ENCODE peak calls at places on chromosomes 16 and 17, in four cellular contexts. N, M, Y and X are unnamed samples.

GRCh38 chr17:74179576-74179975 is 23.9 kb upstream of the RPL38 start:
- DNase-seq in M (no peak), Y (no peak), N (no peak), X (no peak)

GRCh38 chr17:67834634-67835033 is 9.3 kb downstream of the BPTF start:
- DNase-seq in Y (no peak), M (no peak), N (no peak), X (no peak)

GRCh38 chr16:53089434-53090270 is 34.9 kb downstream of the CHD9 start:
- DNase-seq in Y (peak), M (peak), N (peak), X (no peak)

GRCh38 chr16:12758670-12759558 is 44.8 kb downstream of the CPPED1 start:
- DNase-seq in M (no peak), N (no peak), Y (no peak), X (no peak)

GRCh38 chr17:32020943-32021617 is 13.9 kb downstream of the LRRC37B start:
- DNase-seq in M (no peak), Y (no peak), N (no peak), X (no peak)

GRCh38 chr17:5042152-5043022 is 7.2 kb upstream of the SLC52A1 start:
- DNase-seq in N (no peak), Y (no peak), M (no peak), X (no peak)

GRCh38 chr16:58755989-58756649 is 22.0 kb upstream of the GOT2 start:
- DNase-seq in N (peak), Y (peak), M (peak), X (peak)

GRCh38 chr17:21004016-21004930 is 38.5 kb downstream of the USP22 start:
- DNase-seq in M (no peak), N (no peak), Y (no peak), X (no peak)

GRCh38 chr16:21277927-21278706 is at the start of gene CRYM:
- DNase-seq in M (peak), Y (no peak), N (peak), X (no peak)

GRCh38 chr17:10119203-10120112 is 78.9 kb downstream of the GAS7 start:
- DNase-seq in M (peak), Y (no peak), N (peak), X (no peak)

GRCh38 chr16:82281544-82281943 is 111.5 kb upstream of the MPHOSPH6 start:
- DNase-seq in N (no peak), Y (no peak), M (no peak), X (no peak)

GRCh38 chr17:72120878-72121163 is at the start of gene SOX9:
- DNase-seq in M (peak), N (peak), Y (peak), X (peak)

GRCh38 chr17:72118588-72119279 is 2.1 kb upstream of the SOX9 start:
- DNase-seq in Y (peak), N (peak), M (peak), X (peak)

GRCh38 chr17:72121164-72122001 is 563 bp downstream of the SOX9 start:
- DNase-seq in N (peak), M (peak), Y (no peak), X (no peak)

GRCh38 chr17:72119280-72119962 is 1.4 kb upstream of the SOX9 start:
- DNase-seq in Y (no peak), N (peak), M (no peak), X (no peak)

DNA sequence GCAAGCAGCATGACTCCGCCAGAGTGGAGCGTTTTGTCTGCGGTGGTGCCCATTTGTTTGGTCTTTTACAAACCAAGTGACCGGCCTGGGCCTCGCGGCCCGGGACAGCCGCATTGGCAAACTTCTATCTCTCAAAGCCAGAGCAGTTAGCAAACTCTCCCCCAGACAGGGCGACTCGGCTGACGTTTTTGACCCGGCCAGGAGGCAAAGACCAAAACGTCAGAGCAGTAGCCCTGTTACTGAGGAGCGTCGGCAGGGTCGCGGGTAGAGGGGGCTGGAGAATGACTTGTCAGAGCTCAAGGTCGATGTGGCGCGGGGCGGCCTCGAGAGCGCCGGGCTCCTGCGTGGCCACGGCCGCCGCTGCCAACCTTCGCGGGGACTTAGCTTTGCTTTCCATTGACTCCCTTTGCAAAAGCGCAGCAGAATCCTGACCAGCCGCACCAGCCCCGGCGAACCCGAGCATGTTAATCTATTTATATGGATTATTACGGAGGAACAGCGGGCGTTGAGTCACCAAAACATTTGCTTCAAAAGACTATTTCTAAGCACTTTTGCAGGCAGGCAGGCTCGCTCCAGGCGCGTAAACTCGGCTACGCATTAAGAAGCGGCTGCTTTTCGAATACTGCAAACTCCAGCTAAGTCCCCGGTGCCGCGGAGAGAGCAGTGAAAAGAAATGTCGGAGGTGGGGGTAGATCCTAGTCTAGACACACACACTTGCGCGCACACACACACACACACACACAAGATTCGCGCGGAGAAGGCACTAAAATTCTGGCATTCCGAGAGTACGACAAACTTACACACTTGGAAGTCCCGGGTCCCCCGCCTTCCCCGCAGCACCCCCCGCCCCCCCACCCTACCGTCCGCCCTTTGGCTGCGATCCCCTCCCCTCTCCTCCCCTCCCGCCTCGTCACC is 600 bp upstream of the SOX9 start:
- DNase-seq in N (peak), M (peak), Y (peak), X (peak)
- H3K4me3 ChIP-seq in N (peak), M (peak), Y (peak), X (peak)

DNA sequence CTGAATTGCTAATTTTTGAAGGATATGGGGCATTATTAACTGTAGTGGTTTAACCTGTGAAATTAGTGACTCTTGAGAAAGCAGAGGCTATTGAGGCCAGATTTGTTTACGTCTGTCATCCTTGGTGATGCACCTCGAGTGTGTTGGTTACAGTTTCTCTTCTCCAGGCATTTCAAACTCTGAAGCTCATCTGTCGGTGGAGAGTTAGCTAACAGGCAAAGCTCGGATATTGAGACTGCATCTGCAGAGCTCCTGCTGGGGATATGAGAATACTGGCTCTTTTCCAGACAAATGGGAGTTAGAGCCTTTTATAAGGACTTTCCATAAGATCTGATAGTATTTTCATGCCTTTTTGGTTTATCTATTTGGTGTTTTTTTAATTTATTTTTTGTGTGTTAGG is 6.7 kb downstream of the CLEC16A start:
- DNase-seq in Y (peak), M (no peak), N (no peak), X (no peak)
- H3K4me3 ChIP-seq in Y (no peak), M (no peak), N (no peak), X (no peak)

DNA sequence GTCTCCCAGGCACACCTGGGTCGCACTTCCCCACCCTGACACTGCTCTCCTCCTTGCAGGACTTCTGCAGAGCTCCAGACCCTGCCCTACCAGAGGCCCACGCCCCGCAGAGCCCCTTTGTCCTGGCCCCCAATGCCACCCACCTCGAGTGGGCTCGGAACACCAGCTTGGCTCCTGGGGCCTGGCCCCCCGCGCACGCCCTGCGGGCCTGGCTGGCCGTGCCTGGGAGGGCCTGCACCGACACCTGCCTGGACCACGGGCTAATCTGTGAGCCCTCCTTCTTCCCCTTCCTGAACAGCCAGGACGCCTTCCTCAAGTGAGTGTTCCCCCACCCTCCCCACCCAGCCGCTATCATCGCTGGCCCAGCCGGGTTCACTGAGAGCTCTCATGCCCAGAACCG is 79.6 kb downstream of the MGAT5B start:
- DNase-seq in N (no peak), M (no peak), Y (no peak), X (no peak)
- H3K4me3 ChIP-seq in N (no peak), M (no peak), Y (no peak), X (no peak)

DNA sequence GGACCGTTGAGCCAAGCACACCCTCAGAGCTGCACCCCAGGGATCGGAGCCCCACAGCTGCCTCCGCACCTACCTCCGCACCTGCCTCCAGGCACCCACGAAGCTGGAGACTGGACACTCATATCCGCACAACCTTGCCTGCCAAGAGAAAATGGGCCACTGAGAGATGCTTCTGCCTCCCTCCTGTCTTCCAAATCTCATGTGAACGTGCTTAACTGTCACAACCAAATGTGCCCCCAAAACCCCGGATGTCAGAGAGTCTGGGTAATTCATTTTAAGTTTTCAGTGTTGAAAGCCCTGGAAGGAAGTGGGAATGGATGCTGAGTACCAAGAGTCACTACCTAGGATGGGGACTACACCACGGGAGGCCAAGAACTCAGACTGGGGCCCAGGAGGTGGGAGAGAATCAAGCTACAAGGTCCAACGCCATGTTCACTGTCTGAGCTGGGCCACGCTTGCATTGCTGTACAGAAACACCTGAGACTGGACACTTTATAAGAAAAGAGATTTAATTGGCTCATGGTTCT is 49.5 kb upstream of the MEAK7 start:
- DNase-seq in Y (no peak), M (no peak), N (no peak), X (no peak)
- H3K4me3 ChIP-seq in Y (no peak), M (peak), N (no peak), X (no peak)

GRCh38 chr16:28231763-28232162 is 20.0 kb upstream of the XPO6 start:
- DNase-seq in Y (no peak), N (no peak), M (no peak), X (no peak)
- H3K4me3 ChIP-seq in Y (no peak), N (no peak), M (no peak), X (no peak)

GRCh38 chr16:1887711-1888354 is 15.9 kb upstream of the MEIOB start:
- DNase-seq in N (no peak), M (no peak), Y (no peak), X (no peak)

GRCh38 chr16:1884889-1885288 is 12.9 kb upstream of the MEIOB start:
- DNase-seq in N (peak), Y (no peak), M (no peak), X (no peak)

GRCh38 chr16:1895068-1895467 is 23.1 kb upstream of the MEIOB start:
- DNase-seq in M (no peak), Y (no peak), N (no peak), X (no peak)

GRCh38 chr16:1890701-1891035 is 18.7 kb upstream of the MEIOB start:
- DNase-seq in Y (no peak), M (no peak), N (no peak), X (no peak)

DNA sequence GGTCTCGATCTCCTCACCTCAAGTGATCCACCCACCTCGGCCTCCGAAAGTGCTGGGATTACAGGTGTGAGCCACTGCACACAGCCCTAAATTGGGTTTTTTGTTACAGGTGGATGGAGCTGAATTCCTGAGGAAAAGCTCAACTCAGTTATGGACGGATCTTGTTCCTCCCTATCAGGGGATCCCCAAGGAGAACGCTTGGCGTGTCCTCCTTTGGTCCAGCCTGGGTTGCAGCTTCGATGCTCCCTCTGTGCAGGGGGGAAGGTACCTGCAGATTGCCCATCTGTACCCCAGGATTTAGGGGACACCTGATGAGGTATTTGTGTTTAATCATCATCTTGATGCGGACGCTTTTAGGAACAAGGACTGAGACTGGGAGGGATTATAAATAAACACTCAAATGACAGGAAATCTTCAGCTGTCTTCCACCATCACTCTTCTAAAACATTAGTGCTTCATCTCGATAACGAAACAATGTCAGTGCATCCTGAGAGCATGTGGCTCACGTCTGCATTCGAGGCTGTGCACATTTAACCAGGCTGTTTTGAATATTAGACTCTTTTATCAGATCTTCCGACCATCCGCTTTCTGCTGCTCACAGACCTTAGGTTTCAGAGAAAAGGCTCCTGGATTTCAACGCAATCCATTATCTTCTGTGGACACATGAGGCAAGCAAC is 18.2 kb upstream of the MEIOB start:
- DNase-seq in Y (no peak), N (no peak), M (no peak), X (no peak)
- H3K4me3 ChIP-seq in Y (no peak), N (no peak), M (no peak), X (no peak)

GRCh38 chr16:86578499-86579267 is at the start of gene FOXL1:
- DNase-seq in Y (no peak), N (peak), M (peak), X (no peak)

GRCh38 chr16:86581458-86581857 is 3.1 kb downstream of the FOXL1 start:
- DNase-seq in N (no peak), M (no peak), Y (no peak), X (no peak)

GRCh38 chr16:86580798-86581185 is 2.4 kb downstream of the FOXL1 start:
- DNase-seq in N (no peak), Y (no peak), M (no peak), X (no peak)

GRCh38 chr16:86579268-86580062 is 1.1 kb downstream of the FOXL1 start:
- DNase-seq in N (peak), M (no peak), Y (no peak), X (no peak)

GRCh38 chr16:86580063-86580797 is 1.9 kb downstream of the FOXL1 start:
- DNase-seq in N (no peak), M (no peak), Y (no peak), X (no peak)
- H3K4me3 ChIP-seq in N (peak), M (peak), Y (peak), X (peak)

DNA sequence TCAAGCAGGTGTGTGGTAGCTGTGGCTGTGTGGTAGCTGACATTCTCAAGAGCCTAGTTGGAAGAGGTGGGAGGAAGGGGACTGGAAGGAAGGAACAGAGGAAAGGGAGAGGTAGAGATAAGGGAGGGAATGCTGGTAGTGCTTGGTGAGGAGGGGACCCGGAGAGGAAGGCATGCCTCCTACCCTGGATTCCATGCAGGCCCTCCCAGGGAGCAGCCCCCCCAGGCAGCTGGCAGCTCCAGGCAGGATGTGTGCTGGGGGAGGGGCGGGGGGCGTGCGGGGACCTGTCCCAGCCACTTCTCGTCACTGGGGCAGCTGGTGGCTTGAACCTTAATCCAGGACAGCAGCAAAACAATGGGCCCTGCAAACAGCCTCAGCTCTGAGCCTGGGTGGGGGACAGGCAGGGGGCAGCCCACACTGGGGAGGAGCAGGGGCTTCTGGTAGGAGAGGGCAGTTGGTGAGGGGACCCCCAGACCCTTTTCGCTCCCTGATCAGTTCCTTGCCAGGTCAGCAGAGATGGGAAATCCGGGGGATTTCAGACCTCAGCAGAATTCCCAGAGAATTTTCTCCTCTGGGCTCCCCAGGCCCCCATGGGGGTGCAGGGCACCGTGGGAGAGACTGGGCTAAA is 27.1 kb downstream of the ARHGAP23 start:
- DNase-seq in Y (no peak), M (no peak), N (peak), X (no peak)
- H3K4me3 ChIP-seq in Y (peak), M (peak), N (peak), X (peak)

GRCh38 chr16:14013571-14014283 is 57.4 kb upstream of the MRTFB start:
- DNase-seq in Y (peak), M (no peak), N (peak), X (peak)
- H3K4me3 ChIP-seq in Y (no peak), M (no peak), N (no peak), X (no peak)